ENCODE peak calls at places on chromosomes 5 and 9, in five cellular contexts. One of them, this sample, is unnamed.

GRCh38 chr9:34037626-34038025 is 11.1 kb downstream of the UBAP2 start:
- DNase-seq in IMR-90: no peak
- DNase-seq in A549: no peak
- DNase-seq in GM12878: no peak
- DNase-seq in HepG2: no peak
- DNase-seq in this sample: no peak

GRCh38 chr5:78771260-78772240 is 123.0 kb upstream of the LHFPL2 start:
- DNase-seq in IMR-90: peak; percentile 25
- DNase-seq in A549: no peak
- DNase-seq in GM12878: no peak
- DNase-seq in HepG2: no peak
- DNase-seq in this sample: no peak

GRCh38 chr9:94700445-94700844 is 26.1 kb upstream of the AOPEP start:
- DNase-seq in IMR-90: peak; percentile 13
- DNase-seq in A549: no peak
- DNase-seq in GM12878: no peak
- DNase-seq in HepG2: no peak
- DNase-seq in this sample: no peak

GRCh38 chr5:71836084-71836483 is 117.0 kb downstream of the CARTPT start:
- DNase-seq in IMR-90: peak; percentile 25
- DNase-seq in A549: peak; percentile 12
- DNase-seq in GM12878: no peak
- DNase-seq in HepG2: no peak
- DNase-seq in this sample: no peak

GRCh38 chr5:6868816-6869215 is 155.6 kb downstream of the TENT4A start:
- DNase-seq in IMR-90: no peak
- DNase-seq in A549: no peak
- DNase-seq in GM12878: no peak
- DNase-seq in HepG2: no peak
- DNase-seq in this sample: no peak

GRCh38 chr5:176501333-176501732 is 35.9 kb downstream of the RNF44 start:
- DNase-seq in IMR-90: peak; percentile 92
- DNase-seq in A549: no peak
- DNase-seq in GM12878: no peak
- DNase-seq in HepG2: no peak
- DNase-seq in this sample: no peak

GRCh38 chr9:72773570-72773969 is 179.3 kb downstream of the ALDH1A1 start:
- DNase-seq in IMR-90: no peak
- DNase-seq in A549: no peak
- DNase-seq in GM12878: no peak
- DNase-seq in HepG2: no peak
- DNase-seq in this sample: no peak

GRCh38 chr5:142717582-142718215 is 31.8 kb upstream of the FGF1 start:
- DNase-seq in IMR-90: peak; percentile 72
- DNase-seq in A549: peak; percentile 70
- DNase-seq in GM12878: no peak
- DNase-seq in HepG2: peak; percentile 52
- DNase-seq in this sample: peak; percentile 35

GRCh38 chr5:178790371-178790770 is 59.9 kb upstream of the ZNF354A start:
- DNase-seq in IMR-90: no peak
- DNase-seq in A549: no peak
- DNase-seq in GM12878: no peak
- DNase-seq in HepG2: peak; percentile 12
- DNase-seq in this sample: no peak

GRCh38 chr5:110034076-110034475 is 344.3 kb downstream of the MAN2A1 start:
- DNase-seq in IMR-90: no peak
- DNase-seq in A549: no peak
- DNase-seq in GM12878: no peak
- DNase-seq in HepG2: no peak
- DNase-seq in this sample: no peak

GRCh38 chr9:136220017-136220729 is 15.2 kb upstream of the LHX3 start:
- DNase-seq in IMR-90: peak; percentile 55
- DNase-seq in A549: peak; percentile 44
- DNase-seq in GM12878: no peak
- DNase-seq in HepG2: no peak
- DNase-seq in this sample: no peak

GRCh38 chr9:76001494-76001893 is 111.0 kb downstream of the PCSK5 start:
- DNase-seq in IMR-90: no peak
- DNase-seq in A549: no peak
- DNase-seq in GM12878: no peak
- DNase-seq in HepG2: no peak
- DNase-seq in this sample: no peak

GRCh38 chr9:97366889-97367288 is 45.0 kb upstream of the TDRD7 start:
- DNase-seq in IMR-90: no peak
- DNase-seq in A549: no peak
- DNase-seq in GM12878: no peak
- DNase-seq in HepG2: no peak
- DNase-seq in this sample: no peak

GRCh38 chr5:168609806-168610482 is 30.8 kb upstream of the PANK3 start:
- DNase-seq in IMR-90: no peak
- DNase-seq in A549: no peak
- DNase-seq in GM12878: no peak
- DNase-seq in HepG2: no peak
- DNase-seq in this sample: no peak

GRCh38 chr9:77747163-77747562 is 99.0 kb upstream of the GNA14 start:
- DNase-seq in IMR-90: no peak
- DNase-seq in A549: no peak
- DNase-seq in GM12878: no peak
- DNase-seq in HepG2: no peak
- DNase-seq in this sample: no peak

GRCh38 chr5:135986891-135987401 is 32.2 kb upstream of the LECT2 start:
- DNase-seq in IMR-90: peak; percentile 38
- DNase-seq in A549: no peak
- DNase-seq in GM12878: no peak
- DNase-seq in HepG2: no peak
- DNase-seq in this sample: no peak

GRCh38 chr5:7876867-7877266 is 7.9 kb downstream of the MTRR start:
- DNase-seq in IMR-90: peak; percentile 75
- DNase-seq in A549: no peak
- DNase-seq in GM12878: no peak
- DNase-seq in HepG2: no peak
- DNase-seq in this sample: no peak

GRCh38 chr9:133184971-133185370 is 21.3 kb upstream of the GBGT1 start:
- DNase-seq in IMR-90: peak; percentile 62
- DNase-seq in A549: peak; percentile 76
- DNase-seq in GM12878: no peak
- DNase-seq in HepG2: peak; percentile 64
- DNase-seq in this sample: peak; percentile 63

GRCh38 chr5:5826911-5827310 is 404.4 kb downstream of the ICE1 start:
- DNase-seq in IMR-90: no peak
- DNase-seq in A549: no peak
- DNase-seq in GM12878: no peak
- DNase-seq in HepG2: no peak
- DNase-seq in this sample: no peak

GRCh38 chr9:92711844-92712243 is 41.9 kb upstream of the IPPK start:
- DNase-seq in IMR-90: no peak
- DNase-seq in A549: no peak
- DNase-seq in GM12878: no peak
- DNase-seq in HepG2: no peak
- DNase-seq in this sample: no peak

GRCh38 chr5:67337751-67338150 is 141.2 kb upstream of the CD180 start:
- DNase-seq in IMR-90: no peak
- DNase-seq in A549: no peak
- DNase-seq in GM12878: no peak
- DNase-seq in HepG2: no peak
- DNase-seq in this sample: no peak

GRCh38 chr5:9512452-9512851 is 33.4 kb downstream of the SEMA5A start:
- DNase-seq in IMR-90: peak; percentile 18
- DNase-seq in A549: no peak
- DNase-seq in GM12878: no peak
- DNase-seq in HepG2: no peak
- DNase-seq in this sample: no peak

GRCh38 chr5:53109041-53109435 is 519 bp downstream of the MOCS2 start:
- DNase-seq in IMR-90: no peak
- DNase-seq in A549: peak; percentile 6
- DNase-seq in GM12878: peak; percentile 13
- DNase-seq in HepG2: peak; percentile 35
- DNase-seq in this sample: no peak

GRCh38 chr5:14472986-14473567 is 108.5 kb upstream of the OTULINL start:
- DNase-seq in IMR-90: no peak
- DNase-seq in A549: no peak
- DNase-seq in GM12878: no peak
- DNase-seq in HepG2: no peak
- DNase-seq in this sample: no peak

GRCh38 chr5:135688385-135688784 is 109.6 kb upstream of the CXCL14 start:
- DNase-seq in IMR-90: no peak
- DNase-seq in A549: no peak
- DNase-seq in GM12878: no peak
- DNase-seq in HepG2: no peak
- DNase-seq in this sample: no peak

GRCh38 chr9:7570107-7570720 is 229.4 kb downstream of the DMAC1 start:
- DNase-seq in IMR-90: peak; percentile 33
- DNase-seq in A549: peak; percentile 57
- DNase-seq in GM12878: peak; percentile 30
- DNase-seq in HepG2: peak; percentile 58
- DNase-seq in this sample: peak; percentile 27

GRCh38 chr5:112682621-112683061 is 55.0 kb upstream of the APC start:
- DNase-seq in IMR-90: peak; percentile 25
- DNase-seq in A549: no peak
- DNase-seq in GM12878: no peak
- DNase-seq in HepG2: no peak
- DNase-seq in this sample: no peak

GRCh38 chr9:124699575-124699974 is 71.5 kb downstream of the NR6A1 start:
- DNase-seq in IMR-90: no peak
- DNase-seq in A549: no peak
- DNase-seq in GM12878: no peak
- DNase-seq in HepG2: no peak
- DNase-seq in this sample: no peak

GRCh38 chr9:124697326-124698200 is 73.5 kb downstream of the NR6A1 start:
- DNase-seq in IMR-90: peak; percentile 61
- DNase-seq in A549: peak; percentile 7
- DNase-seq in GM12878: no peak
- DNase-seq in HepG2: no peak
- DNase-seq in this sample: no peak

GRCh38 chr9:124695280-124695890 is 75.7 kb downstream of the NR6A1 start:
- DNase-seq in IMR-90: peak; percentile 37
- DNase-seq in A549: peak; percentile 4
- DNase-seq in GM12878: no peak
- DNase-seq in HepG2: no peak
- DNase-seq in this sample: no peak

GRCh38 chr9:124696101-124696500 is 75.0 kb downstream of the NR6A1 start:
- DNase-seq in IMR-90: peak; percentile 73
- DNase-seq in A549: no peak
- DNase-seq in GM12878: no peak
- DNase-seq in HepG2: peak; percentile 33
- DNase-seq in this sample: no peak

DNA sequence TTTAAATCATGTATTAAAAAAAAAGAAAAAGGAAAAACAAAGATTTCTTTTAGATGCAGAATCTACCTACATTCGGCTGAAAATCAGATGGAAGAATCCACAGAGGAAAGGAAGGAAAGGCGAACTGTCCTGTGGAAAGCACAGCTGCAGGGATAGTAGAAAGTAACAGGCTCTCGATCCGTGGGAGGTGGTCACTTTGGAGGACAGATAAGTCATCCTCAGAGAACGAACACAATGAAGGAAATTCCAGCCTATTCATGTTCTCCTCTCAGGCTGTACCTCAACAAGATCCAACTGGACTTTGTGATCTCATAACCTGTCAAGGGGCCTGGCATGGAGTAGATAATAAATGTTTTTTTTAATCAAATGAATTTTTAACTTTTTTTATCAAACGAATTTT is 72.8 kb downstream of the NR6A1 start:
- DNase-seq in IMR-90: peak; percentile 75
- DNase-seq in A549: peak; percentile 14
- DNase-seq in GM12878: no peak
- DNase-seq in HepG2: no peak
- DNase-seq in this sample: no peak
- TF ChIP-seq BHLHE40 in IMR-90: no peak
- TF ChIP-seq BHLHE40 in A549: no peak
- TF ChIP-seq BHLHE40 in GM12878: no peak
- TF ChIP-seq BHLHE40 in HepG2: no peak
- TF ChIP-seq BHLHE40 in this sample: no peak

GRCh38 chr9:35163413-35163812 is 1.6 kb downstream of the UNC13B start:
- DNase-seq in IMR-90: no peak
- DNase-seq in A549: no peak
- DNase-seq in GM12878: no peak
- DNase-seq in HepG2: no peak
- DNase-seq in this sample: no peak
- TF ChIP-seq BHLHE40 in IMR-90: no peak
- TF ChIP-seq BHLHE40 in A549: no peak
- TF ChIP-seq BHLHE40 in GM12878: no peak
- TF ChIP-seq BHLHE40 in HepG2: no peak
- TF ChIP-seq BHLHE40 in this sample: no peak

DNA sequence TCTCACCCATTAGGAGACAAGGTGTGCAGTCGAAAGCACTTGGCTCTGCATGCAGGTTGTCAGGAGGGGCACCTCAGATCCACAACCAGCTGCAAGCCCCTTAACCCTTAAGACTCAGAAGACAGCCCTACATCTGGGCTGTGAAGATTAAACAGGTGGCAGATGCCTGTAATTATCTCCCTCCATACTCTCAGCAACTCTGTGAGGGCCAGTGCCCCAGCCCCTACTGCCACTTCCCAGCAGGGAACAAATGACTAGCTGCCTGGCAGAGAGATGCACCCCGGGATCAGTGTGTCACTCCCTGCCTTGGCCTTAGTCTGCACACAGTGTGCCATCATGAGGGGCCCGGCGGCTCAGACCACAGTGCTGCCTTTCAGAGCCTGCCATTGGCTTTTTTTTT is 42.0 kb downstream of the CRB2 start:
- DNase-seq in IMR-90: no peak
- DNase-seq in A549: no peak
- DNase-seq in GM12878: no peak
- DNase-seq in HepG2: no peak
- DNase-seq in this sample: no peak
- TF ChIP-seq BHLHE40 in IMR-90: no peak
- TF ChIP-seq BHLHE40 in A549: no peak
- TF ChIP-seq BHLHE40 in GM12878: no peak
- TF ChIP-seq BHLHE40 in HepG2: no peak
- TF ChIP-seq BHLHE40 in this sample: no peak

GRCh38 chr9:82511626-82512025 is 523.1 kb downstream of the SPATA31D1 start:
- DNase-seq in IMR-90: no peak
- DNase-seq in A549: no peak
- DNase-seq in GM12878: no peak
- DNase-seq in HepG2: no peak
- DNase-seq in this sample: no peak

GRCh38 chr9:82513242-82513750 is 524.7 kb downstream of the SPATA31D1 start:
- DNase-seq in IMR-90: peak; percentile 72
- DNase-seq in A549: no peak
- DNase-seq in GM12878: no peak
- DNase-seq in HepG2: no peak
- DNase-seq in this sample: no peak

GRCh38 chr9:82513976-82514735 is 525.6 kb downstream of the SPATA31D1 start:
- DNase-seq in IMR-90: no peak
- DNase-seq in A549: no peak
- DNase-seq in GM12878: no peak
- DNase-seq in HepG2: no peak
- DNase-seq in this sample: no peak

DNA sequence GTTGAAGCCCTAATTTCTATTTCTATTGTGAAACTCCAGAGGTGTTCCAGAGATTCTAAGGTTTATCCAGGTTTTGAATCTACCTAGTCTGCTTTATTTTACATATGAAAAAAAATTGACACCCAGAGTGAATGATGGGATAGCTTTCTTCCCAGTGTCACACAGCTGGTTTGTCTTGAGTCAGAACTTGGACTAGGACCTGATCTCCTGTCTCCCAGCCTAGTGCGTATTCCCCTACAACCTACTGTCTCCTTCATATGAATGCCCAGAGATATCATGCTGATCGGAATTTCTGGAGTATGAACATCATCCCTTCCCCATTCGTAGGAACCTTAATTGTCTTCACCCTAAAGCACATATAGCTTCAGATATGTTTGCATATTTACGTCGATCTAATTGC is 524.2 kb downstream of the SPATA31D1 start:
- DNase-seq in IMR-90: no peak
- DNase-seq in A549: no peak
- DNase-seq in GM12878: no peak
- DNase-seq in HepG2: no peak
- DNase-seq in this sample: no peak
- TF ChIP-seq BHLHE40 in IMR-90: no peak
- TF ChIP-seq BHLHE40 in A549: no peak
- TF ChIP-seq BHLHE40 in GM12878: no peak
- TF ChIP-seq BHLHE40 in HepG2: no peak
- TF ChIP-seq BHLHE40 in this sample: no peak

This sample was measured in HEK293T.